ENCODE peak calls at places on chromosome 22, in five cellular contexts. O is brain microvascular endothelial cell, Y is upper lobe of left lung, W is right lobe of liver, S is B cell. N is an unnamed sample.

GRCh38 chr22:40857309-40857851 is 432 bp downstream of the XPNPEP3 start:
- DNase-seq in O (no peak), Y (no peak), W (no peak), S (no peak), N (no peak)

GRCh38 chr22:49812838-49813237 is 14.8 kb downstream of the BRD1 start:
- DNase-seq in O (no peak), Y (no peak), W (no peak), S (no peak), N (no peak)

GRCh38 chr22:36386900-36387663 is 685 bp downstream of the MYH9 start:
- DNase-seq in O (no peak), Y (peak), W (peak), S (peak), N (peak)

GRCh38 chr22:48177591-48177990 is 1415.1 kb downstream of the TBC1D22A start:
- DNase-seq in O (no peak), Y (no peak), W (no peak), S (no peak), N (no peak)

GRCh38 chr22:27438271-27438980 is 363.1 kb downstream of the MN1 start:
- DNase-seq in O (no peak), Y (peak), W (no peak), S (no peak), N (no peak)

GRCh38 chr22:38730411-38730871 is 24.7 kb downstream of the GTPBP1 start:
- DNase-seq in O (no peak), Y (peak), W (peak), S (no peak), N (no peak)

GRCh38 chr22:32034275-32034674 is 8.8 kb upstream of the SLC5A1 start:
- DNase-seq in O (no peak), Y (peak), W (no peak), S (no peak), N (no peak)

GRCh38 chr22:21646608-21647590 is 4.8 kb downstream of the SDF2L1 start:
- DNase-seq in O (peak), Y (no peak), W (peak), S (peak), N (peak)

GRCh38 chr22:31084811-31085492 is 3.8 kb downstream of the SMTN start:
- DNase-seq in O (peak), Y (peak), W (peak), S (peak), N (peak)

GRCh38 chr22:37457093-37457893 is 28.9 kb downstream of the MFNG start:
- DNase-seq in O (peak), Y (no peak), W (peak), S (peak), N (peak)

GRCh38 chr22:33923660-33924246 is 3.5 kb upstream of the LARGE1 start:
- DNase-seq in O (peak), Y (no peak), W (no peak), S (peak), N (peak)
- TF ChIP-seq CTCF in O (peak), Y (no peak), W (peak), S (peak), N (peak)

DNA sequence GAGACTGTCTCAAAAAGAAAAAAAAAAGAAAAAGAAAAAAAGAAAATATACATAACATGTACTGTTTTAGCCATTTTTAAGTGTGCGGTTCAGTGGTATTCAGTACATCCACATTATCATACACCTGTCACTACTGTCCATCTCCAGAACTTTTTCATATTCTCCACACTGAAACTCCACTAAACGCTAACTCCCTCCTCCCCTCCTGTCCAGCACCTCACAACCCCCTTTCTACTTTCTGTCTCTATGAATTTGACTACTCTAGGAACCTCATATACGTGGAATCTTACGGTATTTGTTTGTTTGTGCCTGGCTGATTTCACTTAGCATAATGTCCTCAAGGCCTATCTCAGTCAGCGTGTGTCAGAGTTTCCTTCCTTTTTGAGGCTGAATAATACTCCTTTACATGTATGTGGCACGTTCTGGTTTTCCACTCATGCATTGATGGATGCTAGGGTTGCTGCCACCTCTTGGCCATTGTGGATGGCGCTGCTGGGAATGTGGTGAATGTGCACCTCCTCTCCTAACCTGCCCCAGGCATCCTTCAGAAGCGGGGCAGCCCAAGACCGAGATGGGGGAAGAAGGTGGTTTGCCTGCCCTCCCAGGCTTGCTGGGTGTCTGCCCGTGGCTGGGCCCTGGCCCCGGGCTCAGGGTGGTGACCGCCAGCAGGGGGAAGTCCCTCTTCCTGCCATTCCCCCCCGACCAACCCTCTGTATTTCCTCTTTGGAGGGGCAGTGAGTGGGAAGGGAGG is 60.5 kb downstream of the BCR start:
- DNase-seq in O (no peak), Y (peak), W (no peak), S (peak), N (no peak)
- TF ChIP-seq CTCF in O (peak), Y (no peak), W (peak), S (no peak), N (peak)

GRCh38 chr22:28882545-28882877 is 861 bp upstream of the ZNRF3 start:
- DNase-seq in O (no peak), Y (no peak), W (peak), S (no peak), N (no peak)
- TF ChIP-seq CTCF in O (no peak), Y (no peak), W (no peak), S (no peak), N (no peak)

GRCh38 chr22:44920183-44920582 is 89.6 kb downstream of the PHF21B start:
- DNase-seq in O (no peak), Y (no peak), W (peak), S (no peak), N (no peak)
- TF ChIP-seq CTCF in O (no peak), Y (no peak), W (no peak), S (no peak), N (no peak)

DNA sequence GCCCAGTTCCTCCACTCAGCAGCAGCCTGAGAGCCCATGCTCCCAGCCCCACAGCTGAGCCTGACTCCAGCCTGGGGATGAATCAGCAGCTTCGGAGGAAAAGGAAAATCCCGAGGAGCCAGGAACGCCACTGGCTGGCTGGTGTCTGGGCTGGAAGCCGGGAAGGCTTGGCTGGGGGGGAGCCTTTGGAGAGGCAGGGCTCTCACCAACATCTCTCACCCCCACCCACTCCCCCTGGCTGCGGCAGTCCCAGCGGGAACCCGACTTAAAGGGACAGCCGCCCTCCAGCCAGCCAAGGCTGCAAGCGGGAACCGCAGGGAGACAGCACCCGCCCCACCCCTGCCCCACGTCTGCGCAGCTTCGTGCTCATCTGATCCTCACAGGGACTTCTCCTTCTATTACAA is 28.4 kb downstream of the KIAA0930 start:
- DNase-seq in O (peak), Y (peak), W (peak), S (no peak), N (no peak)
- TF ChIP-seq CTCF in O (peak), Y (no peak), W (no peak), S (no peak), N (no peak)

N was measured in GM13977.